ENCODE peak calls at places on chromosomes 6 and 20, in four cellular contexts. X, Q, I and R are unnamed samples.

GRCh38 chr6:41625442-41625841 is 12.8 kb upstream of the MDFI start:
- DNase-seq in Q (no peak), I (no peak), X (peak), R (no peak)

GRCh38 chr20:4898282-4898681 is 103.0 kb downstream of the SLC23A2 start:
- DNase-seq in I (peak), Q (no peak), X (peak), R (no peak)

GRCh38 chr6:50952092-50952932 is 133.6 kb downstream of the TFAP2B start:
- DNase-seq in Q (no peak), I (no peak), X (no peak), R (no peak)

GRCh38 chr6:156013155-156013554 is 557.5 kb upstream of the NOX3 start:
- DNase-seq in I (no peak), X (no peak), Q (no peak), R (no peak)

GRCh38 chr20:14521436-14521835 is 184.0 kb upstream of the FLRT3 start:
- DNase-seq in Q (no peak), I (no peak), X (no peak), R (no peak)

GRCh38 chr20:4813839-4814695 is 92.4 kb downstream of the PRND start:
- DNase-seq in Q (no peak), X (peak), I (no peak), R (no peak)

GRCh38 chr6:137496392-137496767 is 2.2 kb upstream of the OLIG3 start:
- DNase-seq in Q (no peak), I (no peak), X (no peak), R (no peak)

GRCh38 chr6:30845183-30845582 is 39.1 kb upstream of the DDR1 start:
- DNase-seq in X (no peak), Q (peak), I (no peak), R (no peak)

GRCh38 chr6:53279301-53279700 is 69.4 kb downstream of the ELOVL5 start:
- DNase-seq in Q (no peak), I (no peak), X (no peak), R (no peak)

GRCh38 chr20:23493172-23493772 is 2.4 kb downstream of the CST8 start:
- DNase-seq in X (no peak), Q (no peak), I (no peak), R (no peak)

GRCh38 chr6:116877743-116878142 is 701 bp downstream of the RFX6 start:
- DNase-seq in Q (no peak), I (no peak), X (no peak), R (no peak)

GRCh38 chr20:29878777-29879442 is 1378.6 kb upstream of the DEFB115 start:
- DNase-seq in I (peak), Q (peak), X (peak), R (no peak)

GRCh38 chr20:35942243-35942642 is 12.1 kb downstream of the SCAND1 start:
- DNase-seq in X (no peak), Q (no peak), I (no peak), R (no peak)

GRCh38 chr6:112806163-112806900 is 459.2 kb downstream of the RFPL4B start:
- DNase-seq in X (no peak), Q (no peak), I (no peak), R (no peak)

GRCh38 chr20:41316602-41317535 is 662 bp downstream of the ZHX3 start:
- DNase-seq in Q (peak), X (peak), I (peak), R (peak)

GRCh38 chr6:109687271-109687721 is 3.7 kb downstream of the AK9 start:
- DNase-seq in I (no peak), X (no peak), Q (no peak), R (peak)

GRCh38 chr20:55684578-55684977 is 320.7 kb downstream of the CBLN4 start:
- DNase-seq in Q (no peak), I (no peak), X (no peak), R (no peak)

GRCh38 chr6:36679043-36679821 is 718 bp downstream of the CDKN1A start:
- DNase-seq in X (peak), Q (peak), I (peak), R (peak)

GRCh38 chr6:139325003-139325600 is 33.3 kb upstream of the TXLNB start:
- DNase-seq in X (no peak), Q (no peak), I (no peak), R (no peak)

GRCh38 chr6:29255530-29255929 is 46.0 kb upstream of the OR14J1 start:
- DNase-seq in I (no peak), X (no peak), Q (no peak), R (no peak)

GRCh38 chr6:45969026-45969425 is 46.6 kb downstream of the CLIC5 start:
- DNase-seq in X (peak), Q (no peak), I (no peak), R (no peak)

GRCh38 chr6:87606199-87606598 is 16.3 kb downstream of the ORC3 start:
- DNase-seq in Q (no peak), X (no peak), I (no peak), R (no peak)

GRCh38 chr20:20737158-20737557 is 24.7 kb upstream of the RALGAPA2 start:
- DNase-seq in X (no peak), I (no peak), Q (no peak), R (no peak)

GRCh38 chr20:10985536-10985935 is 311.7 kb upstream of the JAG1 start:
- DNase-seq in I (no peak), X (no peak), Q (no peak), R (no peak)

GRCh38 chr6:149898966-149899365 is 1.1 kb upstream of the RAET1E start:
- DNase-seq in X (no peak), I (no peak), Q (no peak), R (no peak)

GRCh38 chr20:51541189-51542032 is 1.1 kb downstream of the NFATC2 start:
- DNase-seq in I (peak), Q (peak), X (peak), R (peak)
- TF ChIP-seq POLR2A in I (no peak), Q (no peak), X (no peak), R (no peak)

GRCh38 chr6:25732468-25733198 is 21.9 kb upstream of the SLC17A4 start:
- DNase-seq in Q (no peak), X (no peak), I (no peak), R (no peak)
- TF ChIP-seq CTCF in Q (no peak), X (no peak), I (no peak), R (no peak)

GRCh38 chr6:63456734-63457133 is 115.5 kb upstream of the LOC128125822 start:
- DNase-seq in I (no peak), X (no peak), Q (no peak), R (no peak)

GRCh38 chr6:63460971-63461370 is 111.3 kb upstream of the LOC128125822 start:
- DNase-seq in I (no peak), Q (no peak), X (no peak), R (no peak)

GRCh38 chr6:63464060-63464459 is 108.2 kb upstream of the LOC128125822 start:
- DNase-seq in Q (no peak), X (no peak), I (no peak), R (no peak)

DNA sequence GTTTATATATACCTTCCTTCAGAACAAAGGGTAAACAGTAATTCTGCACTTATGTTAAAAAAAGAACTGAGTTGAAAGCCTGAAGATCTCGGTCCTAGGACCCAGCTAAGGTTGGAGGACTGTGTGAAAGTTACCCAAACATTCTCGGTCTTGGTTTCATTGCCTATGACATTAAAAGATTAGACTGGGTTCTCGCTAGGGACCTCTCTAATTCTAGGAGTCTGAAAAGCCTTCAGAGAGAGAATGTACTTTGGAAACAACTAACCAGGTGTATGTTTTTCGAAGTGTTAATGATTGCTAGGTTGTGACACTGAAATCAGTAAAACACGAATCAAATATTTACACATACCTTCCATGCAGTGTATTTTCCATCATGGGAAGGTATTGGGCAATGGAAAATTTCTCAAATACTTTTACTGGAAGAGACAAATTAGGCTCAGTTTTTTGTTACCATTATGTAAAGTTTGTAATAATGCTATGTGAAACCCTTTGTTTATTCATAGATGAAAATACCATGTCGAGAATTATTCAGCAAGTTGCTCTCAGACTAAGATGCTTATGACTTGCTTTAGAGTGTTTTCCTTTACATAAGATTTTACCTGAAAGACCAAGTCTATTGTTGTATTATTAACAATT is 113.7 kb upstream of the LOC128125822 start:
- DNase-seq in Q (no peak), X (no peak), I (no peak), R (no peak)
- TF ChIP-seq POLR2A in Q (peak), X (no peak), I (no peak), R (no peak)

GRCh38 chr20:45933231-45934045 is 1.0 kb upstream of the PCIF1 start:
- DNase-seq in Q (peak), X (peak), I (peak), R (peak)
- TF ChIP-seq CTCF in Q (peak), X (no peak), I (no peak), R (peak)

GRCh38 chr6:78864957-78865356 is 2.4 kb upstream of the IRAK1BP1 start:
- DNase-seq in I (no peak), X (no peak), Q (no peak), R (no peak)

GRCh38 chr6:78868124-78868523 is 773 bp downstream of the IRAK1BP1 start:
- DNase-seq in Q (no peak), X (no peak), I (no peak), R (no peak)

GRCh38 chr6:78863576-78863975 is 3.8 kb upstream of the IRAK1BP1 start:
- DNase-seq in X (no peak), I (no peak), Q (no peak), R (no peak)

GRCh38 chr6:78867020-78867369 is 356 bp upstream of the IRAK1BP1 start:
- DNase-seq in I (no peak), Q (no peak), X (no peak), R (no peak)

DNA sequence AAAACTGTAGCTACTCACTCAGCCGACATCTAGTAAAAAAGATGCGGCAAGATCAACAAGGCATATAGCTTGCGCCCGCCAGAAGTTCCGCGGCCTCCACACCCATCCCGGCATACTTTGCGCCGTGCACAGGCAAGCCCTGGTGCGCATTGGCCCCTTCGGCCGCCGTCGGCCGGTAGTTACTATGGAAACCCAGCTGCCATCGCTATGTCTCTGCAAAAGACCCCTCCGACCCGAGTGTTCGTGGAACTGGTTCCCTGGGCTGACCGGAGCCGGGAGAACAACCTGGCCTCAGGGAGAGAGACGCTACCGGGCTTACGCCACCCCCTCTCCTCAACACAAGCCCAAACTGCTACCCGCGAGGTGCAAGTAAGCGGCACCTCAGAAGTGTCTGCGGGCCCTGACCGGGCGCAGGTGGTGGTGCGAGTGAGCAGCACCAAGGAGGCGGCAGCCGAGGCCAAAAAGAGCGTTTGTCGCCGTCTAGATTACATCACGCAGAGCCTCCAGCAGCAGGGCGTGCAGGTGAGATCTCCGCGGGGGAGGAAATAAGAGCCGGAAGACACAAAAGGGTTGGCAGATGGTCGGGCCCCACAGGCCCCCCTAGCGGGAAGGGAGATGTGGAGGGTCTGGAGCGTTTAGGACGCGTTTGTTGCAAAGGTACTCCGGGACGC is at the start of gene IRAK1BP1:
- DNase-seq in X (peak), I (peak), Q (peak), R (peak)
- TF ChIP-seq POLR2A in X (no peak), I (no peak), Q (no peak), R (no peak)